ENCODE peak calls at places on chromosomes 4 and X, in five cellular contexts. G is MCF 10A, Z is HepG2, B is endothelial cell, Q is ovary. Y is an unnamed sample.

GRCh38 chr4:180081072-180081471 is 2162.1 kb upstream of the TENM3 start:
- DNase-seq in Q (no peak), Z (no peak), B (no peak), G (no peak), Y (no peak)

GRCh38 chr4:187294861-187295260 is 571.2 kb upstream of the FAT1 start:
- DNase-seq in B (no peak), Z (no peak), G (peak; percentile 94), Q (no peak), Y (no peak)

GRCh38 chr4:178970433-178971140 is 1528.3 kb upstream of the AGA start:
- DNase-seq in Q (no peak), G (peak; percentile 52), Z (no peak), B (no peak), Y (no peak)

GRCh38 chr4:19298998-19299397 is 952.7 kb upstream of the SLIT2 start:
- DNase-seq in G (no peak), B (no peak), Q (no peak), Z (no peak), Y (no peak)

GRCh38 chr4:74344031-74344430 is 20.9 kb upstream of the EREG start:
- DNase-seq in Z (no peak), G (no peak), B (no peak), Q (no peak), Y (no peak)

GRCh38 chr4:42282081-42282901 is 115.0 kb upstream of the SHISA3 start:
- DNase-seq in Z (peak; percentile 65), Q (peak; percentile 25), B (peak; percentile 60), G (peak; percentile 86), Y (peak; percentile 30)

GRCh38 chr4:41257901-41258300 is 1.2 kb downstream of the UCHL1 start:
- DNase-seq in B (no peak), Z (no peak), Q (no peak), G (no peak), Y (no peak)

GRCh38 chr4:81921757-81922159 is 450.1 kb upstream of the RASGEF1B start:
- DNase-seq in Q (no peak), B (no peak), Z (no peak), G (no peak), Y (no peak)

GRCh38 chrX:153060095-153060445 is 3.8 kb downstream of the PNMA3 start:
- DNase-seq in B (no peak), Q (no peak), Z (no peak), G (no peak), Y (no peak)

GRCh38 chrX:153059191-153060094 is 3.2 kb downstream of the PNMA3 start:
- DNase-seq in G (no peak), B (no peak), Z (no peak), Q (no peak), Y (no peak)

GRCh38 chrX:153055827-153056748 is at the start of gene PNMA3:
- DNase-seq in G (no peak), Z (no peak), B (peak; percentile 29), Q (no peak), Y (no peak)

GRCh38 chrX:153061732-153062131 is 5.5 kb downstream of the PNMA3 start:
- DNase-seq in Z (no peak), B (no peak), Q (no peak), G (peak; percentile 11), Y (no peak)

DNA sequence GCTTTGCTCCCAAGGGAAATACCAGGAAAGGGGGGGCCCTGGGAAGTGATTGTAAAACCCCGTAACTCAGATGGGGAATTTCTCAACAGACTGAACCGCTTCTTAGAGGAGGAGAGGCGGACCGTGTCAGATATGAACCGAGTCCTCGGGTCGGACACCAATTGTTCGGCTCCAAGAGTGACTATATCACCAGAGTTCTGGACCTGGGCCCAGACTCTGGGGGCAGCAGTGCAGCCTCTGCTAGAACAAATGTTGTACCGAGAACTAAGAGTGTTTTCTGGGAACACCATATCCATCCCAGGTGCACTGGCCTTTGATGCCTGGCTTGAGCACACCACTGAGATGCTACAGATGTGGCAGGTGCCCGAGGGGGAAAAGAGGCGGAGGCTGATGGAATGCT is 1.0 kb downstream of the PNMA3 start:
- DNase-seq in Z (no peak), G (no peak), B (no peak), Q (no peak), Y (no peak)
- TF ChIP-seq CTCF in Z (no peak), G (no peak), B (no peak), Q (no peak), Y (no peak)

DNA sequence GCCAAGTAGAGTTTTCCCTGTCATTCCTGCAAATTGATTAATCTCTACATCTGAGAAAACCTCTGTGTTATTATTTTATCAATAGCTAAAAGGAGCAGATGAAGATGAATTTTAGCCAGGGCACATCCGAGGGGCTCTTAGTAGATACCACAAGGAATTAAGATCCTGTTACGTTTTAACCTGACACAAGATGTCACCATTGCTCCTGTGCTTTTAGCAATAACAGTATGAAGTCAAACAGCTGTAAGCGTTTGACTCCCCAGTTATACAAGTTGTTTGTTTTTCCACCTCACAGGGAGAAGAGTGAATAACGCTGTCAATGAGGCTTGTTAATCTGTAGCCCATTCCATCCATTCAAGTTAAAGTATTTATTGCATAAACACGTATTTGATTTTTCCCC is 76.0 kb upstream of the AP1S2 start:
- DNase-seq in B (no peak), Q (no peak), G (peak; percentile 54), Z (no peak), Y (no peak)
- TF ChIP-seq CTCF in B (no peak), Q (no peak), G (peak; percentile 41), Z (no peak), Y (no peak)

GRCh38 chr4:117692538-117692937 is 341.7 kb upstream of the NDST3 start:
- DNase-seq in B (no peak), Q (no peak), G (no peak), Z (no peak), Y (no peak)
- TF ChIP-seq CTCF in B (no peak), Q (no peak), G (no peak), Z (no peak), Y (no peak)

DNA sequence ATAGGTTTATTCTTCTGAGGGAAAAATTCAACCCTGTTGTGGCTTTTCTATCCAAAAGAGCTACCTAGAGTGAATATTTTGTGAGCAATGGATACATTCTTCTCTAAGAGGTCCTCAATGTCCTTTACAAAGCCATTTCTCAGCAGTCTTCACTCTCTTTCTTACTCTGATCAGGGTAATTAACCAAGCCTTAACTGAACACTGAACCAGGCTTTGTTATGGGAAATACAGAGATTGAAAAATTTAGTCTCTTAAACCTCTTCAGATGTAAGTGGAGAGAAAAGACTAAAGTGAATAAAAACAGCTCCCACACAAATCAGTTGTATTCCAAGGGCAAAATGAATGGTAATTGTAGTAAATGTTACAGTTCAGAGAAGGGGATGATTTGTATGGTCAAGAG is 353.5 kb downstream of the CHIC1 start:
- DNase-seq in Z (no peak), B (no peak), G (no peak), Q (no peak), Y (no peak)
- TF ChIP-seq CTCF in Z (no peak), B (no peak), G (no peak), Q (no peak), Y (no peak)

Y was measured in stomach.